ENCODE peak calls at places on chromosomes 6 and 20, in six cellular contexts. C is naive thymus-derived CD4-positive, alpha-beta T cell; O is cerebellum; E is NCI-H460; Q is stimulated activated CD4-positive, alpha-beta T cell treated with anti-CD3 and anti-CD28 coated beads, Interleukin-1b, Interleukin-23, amount 100 ng/mL, for 24 hours; U is astrocyte of the spinal cord. S is an unnamed sample.

GRCh38 chr6:90497411-90497810 is 89.5 kb downstream of the MAP3K7 start:
- DNase-seq in E (no peak), U (no peak), C (no peak), O (no peak), Q (no peak), S (no peak)

GRCh38 chr6:87378947-87379346 is 28.8 kb upstream of the CFAP206 start:
- DNase-seq in E (no peak), C (no peak), U (no peak), Q (no peak), O (no peak), S (no peak)

GRCh38 chr20:21521596-21522478 is 8.0 kb upstream of the NKX2-2 start:
- DNase-seq in O (no peak), E (no peak), U (no peak), Q (no peak), C (no peak), S (no peak)

GRCh38 chr20:33777831-33778230 is 33.3 kb upstream of the CHMP4B start:
- DNase-seq in Q (no peak), C (no peak), E (no peak), U (no peak), O (no peak), S (no peak)

GRCh38 chr20:6030453-6031080 is 23.3 kb downstream of the LRRN4 start:
- DNase-seq in E (no peak), U (no peak), Q (no peak), C (no peak), O (no peak), S (no peak)

GRCh38 chr6:142671791-142672190 is 273.2 kb downstream of the HIVEP2 start:
- DNase-seq in U (no peak), Q (no peak), O (no peak), C (no peak), E (no peak), S (no peak)

GRCh38 chr6:126600258-126600916 is 260.5 kb downstream of the CENPW start:
- DNase-seq in E (no peak), Q (no peak), O (no peak), C (no peak), U (peak; percentile 9), S (no peak)

GRCh38 chr6:105804436-105804835 is 281.7 kb upstream of the PRDM1 start:
- DNase-seq in O (no peak), C (no peak), U (peak; percentile 74), Q (no peak), E (no peak), S (no peak)

GRCh38 chr6:21767891-21768659 is 174.5 kb downstream of the SOX4 start:
- DNase-seq in C (no peak), O (no peak), Q (no peak), U (peak; percentile 75), E (no peak), S (no peak)

GRCh38 chr6:38495922-38496635 is 143.7 kb downstream of the BTBD9 start:
- DNase-seq in Q (no peak), E (no peak), C (no peak), O (no peak), U (no peak), S (no peak)

GRCh38 chr20:43404880-43405279 is 52.8 kb upstream of the SRSF6 start:
- DNase-seq in Q (no peak), O (no peak), U (no peak), C (no peak), E (peak; percentile 11), S (no peak)

GRCh38 chr20:11952621-11953020 is 34.9 kb downstream of the BTBD3 start:
- DNase-seq in O (no peak), Q (no peak), E (no peak), C (no peak), U (no peak), S (no peak)

GRCh38 chr6:52063584-52064400 is 23.6 kb downstream of the PKHD1 start:
- DNase-seq in E (no peak), Q (peak; percentile 8), O (no peak), U (peak; percentile 6), C (peak; percentile 33), S (peak; percentile 80)

GRCh38 chr6:130933712-130934200 is 106.5 kb downstream of the SMLR1 start:
- DNase-seq in C (no peak), U (peak; percentile 30), E (no peak), O (no peak), Q (no peak), S (no peak)

GRCh38 chr6:121443953-121444590 is 8.6 kb downstream of the GJA1 start:
- DNase-seq in Q (no peak), U (no peak), C (no peak), O (no peak), E (no peak), S (no peak)

GRCh38 chr6:161242779-161243693 is 30.8 kb downstream of the AGPAT4 start:
- DNase-seq in U (peak; percentile 82), Q (no peak), O (peak; percentile 66), C (no peak), E (no peak), S (peak; percentile 2)

GRCh38 chr6:86407128-86407527 is 530.2 kb upstream of the HTR1E start:
- DNase-seq in C (no peak), E (no peak), O (no peak), U (no peak), Q (no peak), S (no peak)

GRCh38 chr6:109071125-109071917 is 23.3 kb downstream of the SESN1 start:
- DNase-seq in E (no peak), O (no peak), U (no peak), C (no peak), Q (no peak), S (no peak)

GRCh38 chr20:58048096-58048702 is 180.3 kb downstream of the ANKRD60 start:
- DNase-seq in E (peak; percentile 33), U (peak; percentile 62), C (no peak), O (peak; percentile 24), Q (no peak), S (no peak)

GRCh38 chr6:133971861-133972260 is 18.8 kb downstream of the TBPL1 start:
- DNase-seq in C (no peak), O (no peak), Q (no peak), E (no peak), U (no peak), S (no peak)

GRCh38 chr6:141510803-141511202 is 621.9 kb upstream of the GJE1 start:
- DNase-seq in O (no peak), E (no peak), U (no peak), C (no peak), Q (no peak), S (no peak)

GRCh38 chr6:32167154-32167760 is 2.9 kb downstream of the EGFL8 start:
- DNase-seq in Q (no peak), E (no peak), O (no peak), U (no peak), C (no peak), S (no peak)

GRCh38 chr6:154337423-154338005 is 19.1 kb downstream of the IPCEF1 start:
- DNase-seq in Q (no peak), E (no peak), O (no peak), C (no peak), U (no peak), S (no peak)

GRCh38 chr6:139587469-139587868 is 213.0 kb upstream of the CITED2 start:
- DNase-seq in U (peak; percentile 89), C (no peak), O (no peak), E (peak; percentile 61), Q (no peak), S (no peak)

GRCh38 chr6:14635195-14635594 is 517.6 kb downstream of the CD83 start:
- DNase-seq in C (no peak), U (no peak), E (no peak), Q (no peak), O (no peak), S (no peak)

GRCh38 chr20:47051936-47052566 is 157.4 kb downstream of the EYA2 start:
- DNase-seq in U (no peak), Q (no peak), E (no peak), C (no peak), O (no peak), S (no peak)

GRCh38 chr20:49887251-49887827 is 28.0 kb downstream of the SPATA2 start:
- DNase-seq in E (no peak), U (no peak), C (no peak), Q (no peak), O (no peak), S (no peak)